ENCODE peak calls at places on chromosomes 3 and 15, in six cellular contexts. J is HepG2, F is GM12878, C is GM23338, B is WTC11, R is K562. I is an unnamed sample.

GRCh38 chr3:129413687-129414506 is 14.5 kb downstream of the EFCAB12 start:
- DNase-seq in R (peak; percentile 36), B (no peak), J (peak; percentile 91), C (no peak), F (no peak), I (no peak)

GRCh38 chr3:159766563-159767185 is 222.0 kb upstream of the IL12A start:
- DNase-seq in B (peak; percentile 20), R (peak; percentile 41), F (no peak), C (peak; percentile 77), J (no peak), I (no peak)

GRCh38 chr3:125128861-125129501 is 73.2 kb upstream of the HEG1 start:
- DNase-seq in C (no peak), R (no peak), J (peak; percentile 16), B (no peak), F (no peak), I (no peak)

GRCh38 chr3:120791958-120792357 is 49.4 kb downstream of the GTF2E1 start:
- DNase-seq in F (no peak), R (no peak), J (no peak), C (no peak), B (no peak), I (no peak)

GRCh38 chr3:184540777-184541681 is 20.6 kb upstream of the EPHB3 start:
- DNase-seq in C (peak; percentile 98), J (peak; percentile 56), B (peak; percentile 95), F (no peak), R (peak; percentile 61), I (peak; percentile 94)

GRCh38 chr3:140176526-140176925 is 241.5 kb downstream of the CLSTN2 start:
- DNase-seq in C (no peak), F (no peak), B (no peak), R (no peak), J (no peak), I (no peak)

GRCh38 chr3:28971156-28971555 is 309.7 kb upstream of the RBMS3 start:
- DNase-seq in C (no peak), R (no peak), F (no peak), J (no peak), B (no peak), I (no peak)

GRCh38 chr3:16311960-16312451 is 47.0 kb downstream of the OXNAD1 start:
- DNase-seq in J (no peak), B (no peak), R (no peak), C (no peak), F (no peak), I (no peak)

GRCh38 chr3:52444860-52445793 is at the start of gene SEMA3G:
- DNase-seq in B (peak; percentile 83), R (peak; percentile 71), F (no peak), C (peak; percentile 93), J (peak; percentile 76), I (peak; percentile 87)

GRCh38 chr15:60966316-60966715 is 262.8 kb downstream of the RORA start:
- DNase-seq in C (no peak), J (no peak), R (no peak), F (no peak), B (no peak), I (no peak)

GRCh38 chr3:98553751-98554150 is 22.0 kb downstream of the GPR15 start:
- DNase-seq in B (no peak), F (no peak), R (no peak), J (no peak), C (no peak), I (no peak)

GRCh38 chr3:28218917-28219198 is 22.6 kb upstream of the CMC1 start:
- DNase-seq in C (no peak), R (no peak), F (no peak), B (no peak), J (no peak), I (no peak)

GRCh38 chr3:150300847-150301517 is 107.1 kb upstream of the TSC22D2 start:
- DNase-seq in J (no peak), B (no peak), C (no peak), R (no peak), F (no peak), I (no peak)

GRCh38 chr3:42980909-42981308 is 1.8 kb downstream of the GASK1A start:
- DNase-seq in B (no peak), C (peak; percentile 27), F (no peak), R (no peak), J (no peak), I (no peak)

GRCh38 chr3:150830094-150830681 is 67.2 kb upstream of the SIAH2 start:
- DNase-seq in B (peak; percentile 19), R (peak; percentile 15), F (no peak), J (peak; percentile 41), C (peak; percentile 60), I (no peak)

GRCh38 chr3:134312873-134313838 is 61.1 kb downstream of the AMOTL2 start:
- DNase-seq in F (no peak), B (peak; percentile 85), J (peak; percentile 62), C (peak; percentile 94), R (peak; percentile 56), I (peak; percentile 88)

GRCh38 chr15:33068531-33068990 is 126.0 kb downstream of the FMN1 start:
- DNase-seq in F (no peak), C (peak; percentile 69), R (no peak), B (no peak), J (peak; percentile 6), I (no peak)

GRCh38 chr15:63501256-63502089 is 2.9 kb upstream of the USP3 start:
- DNase-seq in B (peak; percentile 36), J (peak; percentile 38), R (no peak), F (no peak), C (peak; percentile 62), I (no peak)

DNA sequence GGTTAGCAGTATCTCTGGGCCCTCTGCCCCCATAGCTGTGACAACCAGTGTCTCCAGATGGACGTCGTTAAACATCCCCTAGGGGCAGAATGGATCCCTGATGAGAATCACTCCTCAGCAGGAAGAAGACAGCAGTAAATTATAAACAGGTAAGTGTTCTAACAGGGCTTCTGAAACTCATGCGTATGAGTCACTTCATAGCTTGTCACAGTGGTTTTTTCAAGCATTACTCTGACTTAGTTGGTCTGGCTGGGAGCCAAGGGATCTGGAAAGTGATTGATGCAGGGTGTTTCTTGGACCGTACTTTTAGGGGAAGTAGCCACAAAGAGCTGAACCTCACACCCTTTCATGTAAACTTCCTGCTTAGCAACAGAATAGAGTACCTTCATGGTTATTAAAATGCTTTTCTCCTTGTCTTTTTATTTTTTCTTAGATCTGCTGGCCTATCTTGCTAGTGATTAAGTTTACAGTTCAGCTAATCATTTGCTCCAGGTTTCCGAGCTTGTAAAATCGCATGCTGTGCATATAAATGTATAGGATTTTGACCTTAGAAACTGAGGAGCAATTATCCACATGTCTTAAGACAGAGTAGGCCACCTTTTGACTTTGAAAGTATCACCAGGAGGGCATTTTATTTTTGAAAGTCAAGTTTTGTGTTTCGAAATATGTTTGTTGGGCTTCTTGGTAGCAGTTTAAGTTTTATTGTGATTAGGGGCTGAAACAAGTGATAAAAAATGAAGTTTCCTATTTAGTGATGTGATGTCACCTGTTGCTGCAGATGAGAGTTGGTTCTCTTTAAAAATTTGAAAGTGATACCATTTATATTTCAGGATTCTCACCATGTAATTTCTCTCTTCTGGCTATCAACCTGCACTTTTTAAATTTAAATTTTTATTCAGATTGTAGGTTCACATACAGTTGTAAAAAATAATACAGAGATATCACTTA is 333.9 kb downstream of the PTPRG start:
- DNase-seq in R (no peak), J (peak; percentile 12), F (peak; percentile 87), C (peak; percentile 66), B (no peak), I (no peak)
- TF ChIP-seq CREB1 in R (no peak), J (no peak), F (peak; percentile 54), C (no peak), B (no peak), I (no peak)

GRCh38 chr15:77821188-77821958 is 188.7 kb upstream of the LINGO1 start:
- DNase-seq in J (peak; percentile 24), B (peak; percentile 82), F (no peak), C (peak; percentile 84), R (peak; percentile 77), I (peak; percentile 41)
- TF ChIP-seq CREB1 in J (no peak), B (no peak), F (no peak), C (no peak), R (no peak), I (no peak)

GRCh38 chr3:170154084-170154483 is 27.4 kb downstream of the PHC3 start:
- DNase-seq in B (no peak), C (no peak), F (no peak), J (no peak), R (no peak), I (no peak)
- TF ChIP-seq CREB1 in B (no peak), C (no peak), F (no peak), J (no peak), R (no peak), I (no peak)

DNA sequence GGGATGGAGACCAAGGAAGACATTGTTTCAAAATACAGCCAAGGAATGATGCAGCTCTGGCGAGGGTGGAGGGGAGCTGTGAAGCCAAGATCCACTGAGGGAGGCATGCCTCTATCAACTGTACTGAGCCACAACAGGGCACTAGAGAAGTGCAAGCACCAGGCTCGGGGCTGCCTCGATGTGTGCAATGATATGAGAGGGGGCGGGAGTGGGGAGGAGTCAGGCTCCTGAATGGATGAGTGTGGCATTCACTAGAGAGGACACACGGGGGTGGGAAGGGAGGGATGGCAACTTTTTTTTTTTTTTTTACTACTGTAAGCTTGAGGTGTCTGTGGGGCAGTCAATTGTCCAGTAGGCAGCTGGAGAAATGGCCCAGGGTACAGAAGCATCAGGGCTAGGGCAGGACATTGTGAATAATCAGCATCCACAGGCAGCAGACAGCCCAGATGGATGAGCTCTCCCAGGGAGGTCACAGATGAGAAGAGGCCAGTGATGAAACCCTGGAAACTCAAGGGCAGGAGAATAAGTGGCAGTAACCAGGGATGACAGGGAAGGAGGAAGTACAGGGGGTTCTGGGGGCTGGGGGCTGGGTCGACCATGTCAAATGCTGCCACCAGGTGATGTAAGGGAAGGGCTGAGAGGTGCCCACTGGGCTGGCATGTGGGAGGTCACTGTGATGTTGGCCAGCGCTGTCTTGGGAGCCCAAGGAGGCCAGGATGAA is 5.9 kb downstream of the STOML1 start:
- DNase-seq in F (no peak), R (no peak), C (no peak), B (no peak), J (no peak), I (no peak)
- TF ChIP-seq CREB1 in F (no peak), R (no peak), C (no peak), B (no peak), J (no peak), I (no peak)

GRCh38 chr15:95829062-95829461 is 501.4 kb upstream of the NR2F2 start:
- DNase-seq in R (no peak), F (no peak), C (peak; percentile 5), J (no peak), B (no peak), I (no peak)

GRCh38 chr15:95825672-95826387 is 504.7 kb upstream of the NR2F2 start:
- DNase-seq in R (no peak), C (no peak), B (no peak), F (no peak), J (no peak), I (no peak)

GRCh38 chr15:95826388-95826781 is 504.1 kb upstream of the NR2F2 start:
- DNase-seq in J (no peak), R (no peak), B (no peak), F (no peak), C (no peak), I (no peak)

GRCh38 chr15:95825198-95825597 is 505.3 kb upstream of the NR2F2 start:
- DNase-seq in B (no peak), F (no peak), R (no peak), C (no peak), J (no peak), I (no peak)

GRCh38 chr15:95826831-95827230 is 503.7 kb upstream of the NR2F2 start:
- DNase-seq in F (no peak), R (no peak), B (no peak), C (peak; percentile 42), J (no peak), I (no peak)
- TF ChIP-seq CREB1 in F (no peak), R (no peak), B (no peak), C (no peak), J (no peak), I (no peak)

I was measured in H1.